ENCODE peak calls at places on chromosomes 11 and 22, in ten cellular contexts. H is left ventricle myocardium inferior; D is gastrocnemius medialis; K is CD8-positive, alpha-beta T cell; I is epithelial cell of proximal tubule; O is tibial artery; A is lung; T is dorsolateral prefrontal cortex; V is HAP-1; Z is neuronal stem cell. M is an unnamed sample.
A peak's percentile ranks its signal among the peaks of the same experiment; 100 is the strongest.

GRCh38 chr11:28674432-28675076 is 566.4 kb downstream of the METTL15 start:
- DNase-seq in A (no peak), H (no peak), D (no peak), K (no peak), T (no peak), O (no peak), V (no peak), I (no peak), Z (peak; percentile 12), M (peak; percentile 22)

GRCh38 chr11:35491231-35491871 is 34.1 kb downstream of the PAMR1 start:
- DNase-seq in H (no peak), A (no peak), K (no peak), D (no peak), T (no peak), V (no peak), Z (no peak), O (no peak), I (peak; percentile 19), M (peak; percentile 10)

GRCh38 chr22:44045171-44045570 is 21.1 kb downstream of the PARVB start:
- DNase-seq in V (no peak), T (no peak), A (no peak), O (no peak), K (no peak), Z (no peak), H (no peak), I (no peak), D (no peak), M (no peak)

GRCh38 chr11:94681852-94682251 is 86.3 kb upstream of the AMOTL1 start:
- DNase-seq in I (no peak), O (no peak), H (no peak), K (no peak), D (no peak), T (no peak), V (no peak), Z (no peak), A (no peak), M (no peak)

GRCh38 chr11:19816817-19817216 is 104.2 kb downstream of the NAV2 start:
- DNase-seq in D (no peak), O (no peak), Z (no peak), T (no peak), A (no peak), I (no peak), V (no peak), K (no peak), H (no peak), M (no peak)

GRCh38 chr11:108713076-108713790 is 48.4 kb downstream of the DDX10 start:
- DNase-seq in H (no peak), V (no peak), O (no peak), I (no peak), A (no peak), Z (no peak), T (no peak), K (no peak), D (no peak), M (no peak)

GRCh38 chr11:36009469-36009868 is 65.6 kb downstream of the LDLRAD3 start:
- DNase-seq in O (no peak), K (no peak), D (no peak), T (no peak), H (no peak), A (no peak), I (no peak), Z (no peak), V (no peak), M (peak; percentile 21)

GRCh38 chr11:10407749-10408472 is 47.2 kb upstream of the AMPD3 start:
- DNase-seq in H (peak; percentile 31), V (no peak), D (peak; percentile 40), I (no peak), T (no peak), K (no peak), O (no peak), Z (no peak), A (no peak), M (no peak)

GRCh38 chr11:9716275-9717039 is 52.6 kb downstream of the SWAP70 start:
- DNase-seq in O (peak; percentile 30), A (no peak), H (no peak), V (no peak), I (no peak), Z (no peak), D (peak; percentile 5), K (no peak), T (no peak), M (no peak)

GRCh38 chr11:67640021-67640757 is 626 bp upstream of the TBX10 start:
- DNase-seq in H (no peak), Z (no peak), O (peak; percentile 51), K (peak; percentile 36), D (no peak), A (peak; percentile 57), V (peak; percentile 50), I (no peak), T (peak; percentile 63), M (peak; percentile 48)

GRCh38 chr11:43693731-43694130 is 13.2 kb downstream of the HSD17B12 start:
- DNase-seq in K (no peak), O (no peak), A (no peak), I (no peak), H (no peak), T (no peak), D (no peak), Z (no peak), V (no peak), M (no peak)

GRCh38 chr11:34869425-34869824 is 46.8 kb downstream of the APIP start:
- DNase-seq in Z (no peak), I (no peak), H (no peak), D (no peak), T (no peak), K (no peak), V (no peak), A (no peak), O (no peak), M (no peak)

GRCh38 chr11:78795862-78796261 is 221.2 kb upstream of the NARS2 start:
- DNase-seq in V (no peak), A (peak; percentile 63), O (no peak), Z (no peak), T (no peak), I (peak; percentile 58), D (no peak), H (no peak), K (no peak), M (no peak)

GRCh38 chr11:96215094-96215782 is 127.8 kb downstream of the MAML2 start:
- DNase-seq in K (no peak), H (no peak), V (no peak), O (no peak), I (peak; percentile 52), T (no peak), Z (no peak), A (no peak), D (no peak), M (no peak)

GRCh38 chr11:101397941-101398340 is 185.9 kb downstream of the TRPC6 start:
- DNase-seq in T (no peak), H (no peak), K (no peak), I (no peak), V (no peak), D (no peak), Z (no peak), A (no peak), O (no peak), M (no peak)

GRCh38 chr22:45538284-45538683 is 35.6 kb downstream of the FBLN1 start:
- DNase-seq in A (no peak), T (no peak), I (no peak), O (peak; percentile 53), D (no peak), Z (no peak), K (no peak), H (no peak), V (no peak), M (no peak)

GRCh38 chr22:45540122-45540521 is 37.4 kb downstream of the FBLN1 start:
- DNase-seq in D (no peak), Z (no peak), K (no peak), O (no peak), T (no peak), A (no peak), H (no peak), V (no peak), I (no peak), M (no peak)

GRCh38 chr22:45534339-45535192 is 31.9 kb downstream of the FBLN1 start:
- DNase-seq in I (no peak), D (no peak), H (no peak), T (no peak), K (no peak), Z (no peak), O (no peak), A (no peak), V (no peak), M (no peak)

GRCh38 chr22:45535400-45535799 is 32.7 kb downstream of the FBLN1 start:
- DNase-seq in K (no peak), V (no peak), T (no peak), A (no peak), D (no peak), I (no peak), H (no peak), O (no peak), Z (no peak), M (no peak)

GRCh38 chr22:45537734-45538181 is 35.1 kb downstream of the FBLN1 start:
- DNase-seq in A (no peak), V (no peak), D (no peak), T (peak; percentile 42), Z (no peak), K (no peak), H (peak; percentile 46), O (peak; percentile 78), I (no peak), M (no peak)
- H3K4me3 ChIP-seq in A (no peak overlapping the region), V (no peak overlapping the region), D (no peak overlapping the region), T (peak overlapping the region; percentile 23), Z (no peak overlapping the region), K (no peak overlapping the region), H (no peak overlapping the region), O (peak overlapping the region; percentile 25), I (no peak overlapping the region), M (no peak overlapping the region)

DNA sequence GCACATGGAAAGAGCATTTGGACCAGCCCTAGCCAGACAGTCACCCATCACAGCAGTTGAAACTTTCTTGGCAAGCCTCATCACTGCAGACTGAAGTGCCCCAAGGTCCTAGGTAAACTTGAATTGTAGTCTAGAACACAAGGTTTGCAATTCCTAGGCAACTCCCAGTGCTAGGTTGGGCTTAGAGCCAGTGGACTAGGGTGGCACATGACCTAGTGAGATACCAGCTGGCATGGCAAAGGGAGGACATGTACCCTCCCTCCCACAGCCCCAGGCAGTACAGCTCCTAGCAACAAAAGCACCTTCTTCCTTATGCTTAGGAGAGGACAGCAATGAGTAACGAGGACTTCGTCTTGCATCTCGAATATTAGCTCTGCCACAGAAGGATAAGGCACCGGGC is 889.5 kb downstream of the JRKL start:
- DNase-seq in O (no peak), Z (no peak), T (no peak), H (peak; percentile 12), A (no peak), K (no peak), D (no peak), I (no peak), V (no peak), M (no peak)
- H3K4me3 ChIP-seq in O (no peak overlapping the region), Z (no peak overlapping the region), T (no peak overlapping the region), H (no peak overlapping the region), A (no peak overlapping the region), K (no peak overlapping the region), D (no peak overlapping the region), I (no peak overlapping the region), V (no peak overlapping the region), M (no peak overlapping the region)

GRCh38 chr11:81725691-81726090 is 1008.0 kb downstream of the FAM181B start:
- DNase-seq in H (no peak), T (no peak), K (no peak), A (no peak), O (no peak), V (no peak), Z (no peak), I (no peak), D (no peak), M (no peak)
- H3K4me3 ChIP-seq in H (no peak overlapping the region), T (no peak overlapping the region), K (no peak overlapping the region), A (no peak overlapping the region), O (no peak overlapping the region), V (no peak overlapping the region), Z (no peak overlapping the region), I (no peak overlapping the region), D (no peak overlapping the region), M (no peak overlapping the region)

GRCh38 chr11:64643258-64643881 is 52.4 kb downstream of the SLC22A12 start:
- DNase-seq in I (no peak), V (peak; percentile 52), Z (no peak), A (no peak), H (no peak), O (no peak), K (no peak), T (peak; percentile 35), D (no peak), M (no peak)
- H3K4me3 ChIP-seq in I (no peak overlapping the region), V (peak overlapping the region; percentile 53), Z (peak overlapping the region; percentile 89), A (no peak overlapping the region), H (peak overlapping the region; percentile 49), O (peak overlapping the region; percentile 18), K (no peak overlapping the region), T (peak overlapping the region; percentile 79), D (peak overlapping the region; percentile 27), M (no peak overlapping the region)

M was measured in PC-9.